ENCODE peak calls at places on chromosomes 5 and 9, in six cellular contexts. One of them, this sample, is unnamed.

GRCh38 chr9:19161257-19162025 is 34.1 kb upstream of the PLIN2 start:
- DNase-seq in nucleus accumbens: no peak
- DNase-seq in stomach: peak
- DNase-seq in stimulated activated CD4-positive, alpha-beta T cell treated with anti-CD3 and anti-CD28 coated beads, Interleukin-4, amount 100 ng/mL, for 1 hour: no peak
- DNase-seq in NCI-H2029 treated with DMSO at 0.1 percent for 48 hours: no peak
- DNase-seq in Peyer's patch: peak
- DNase-seq in this sample: no peak

GRCh38 chr9:124354364-124355031 is 60.7 kb downstream of the PSMB7 start:
- DNase-seq in NCI-H2029 treated with DMSO at 0.1 percent for 48 hours: no peak
- DNase-seq in stimulated activated CD4-positive, alpha-beta T cell treated with anti-CD3 and anti-CD28 coated beads, Interleukin-4, amount 100 ng/mL, for 1 hour: no peak
- DNase-seq in stomach: no peak
- DNase-seq in Peyer's patch: no peak
- DNase-seq in nucleus accumbens: no peak
- DNase-seq in this sample: no peak

GRCh38 chr5:135133698-135134515 is 99.9 kb upstream of the PITX1 start:
- DNase-seq in Peyer's patch: peak
- DNase-seq in NCI-H2029 treated with DMSO at 0.1 percent for 48 hours: no peak
- DNase-seq in stomach: peak
- DNase-seq in stimulated activated CD4-positive, alpha-beta T cell treated with anti-CD3 and anti-CD28 coated beads, Interleukin-4, amount 100 ng/mL, for 1 hour: no peak
- DNase-seq in nucleus accumbens: no peak
- DNase-seq in this sample: no peak

GRCh38 chr5:73996181-73996770 is 370.3 kb downstream of the ARHGEF28 start:
- DNase-seq in nucleus accumbens: no peak
- DNase-seq in NCI-H2029 treated with DMSO at 0.1 percent for 48 hours: no peak
- DNase-seq in stomach: no peak
- DNase-seq in stimulated activated CD4-positive, alpha-beta T cell treated with anti-CD3 and anti-CD28 coated beads, Interleukin-4, amount 100 ng/mL, for 1 hour: no peak
- DNase-seq in Peyer's patch: no peak
- DNase-seq in this sample: no peak

GRCh38 chr9:115008536-115008935 is 78.1 kb upstream of the TNFSF8 start:
- DNase-seq in stomach: no peak
- DNase-seq in NCI-H2029 treated with DMSO at 0.1 percent for 48 hours: no peak
- DNase-seq in stimulated activated CD4-positive, alpha-beta T cell treated with anti-CD3 and anti-CD28 coated beads, Interleukin-4, amount 100 ng/mL, for 1 hour: no peak
- DNase-seq in nucleus accumbens: no peak
- DNase-seq in Peyer's patch: no peak
- DNase-seq in this sample: no peak

GRCh38 chr9:73919712-73920111 is 577.4 kb upstream of the RORB start:
- DNase-seq in stomach: no peak
- DNase-seq in nucleus accumbens: no peak
- DNase-seq in NCI-H2029 treated with DMSO at 0.1 percent for 48 hours: no peak
- DNase-seq in stimulated activated CD4-positive, alpha-beta T cell treated with anti-CD3 and anti-CD28 coated beads, Interleukin-4, amount 100 ng/mL, for 1 hour: no peak
- DNase-seq in Peyer's patch: no peak
- DNase-seq in this sample: no peak

GRCh38 chr5:138849439-138849838 is 25.7 kb downstream of the LRRTM2 start:
- DNase-seq in Peyer's patch: no peak
- DNase-seq in stimulated activated CD4-positive, alpha-beta T cell treated with anti-CD3 and anti-CD28 coated beads, Interleukin-4, amount 100 ng/mL, for 1 hour: no peak
- DNase-seq in nucleus accumbens: no peak
- DNase-seq in stomach: no peak
- DNase-seq in NCI-H2029 treated with DMSO at 0.1 percent for 48 hours: no peak
- DNase-seq in this sample: no peak

GRCh38 chr9:77384406-77384805 is 207.1 kb downstream of the VPS13A start:
- DNase-seq in stomach: no peak
- DNase-seq in nucleus accumbens: no peak
- DNase-seq in NCI-H2029 treated with DMSO at 0.1 percent for 48 hours: no peak
- DNase-seq in stimulated activated CD4-positive, alpha-beta T cell treated with anti-CD3 and anti-CD28 coated beads, Interleukin-4, amount 100 ng/mL, for 1 hour: no peak
- DNase-seq in Peyer's patch: no peak
- DNase-seq in this sample: no peak

GRCh38 chr5:1347571-1347970 is 2.7 kb upstream of the CLPTM1L start:
- DNase-seq in stomach: no peak
- DNase-seq in nucleus accumbens: no peak
- DNase-seq in stimulated activated CD4-positive, alpha-beta T cell treated with anti-CD3 and anti-CD28 coated beads, Interleukin-4, amount 100 ng/mL, for 1 hour: no peak
- DNase-seq in NCI-H2029 treated with DMSO at 0.1 percent for 48 hours: no peak
- DNase-seq in Peyer's patch: no peak
- DNase-seq in this sample: no peak

GRCh38 chr9:106830527-106831140 is 32.3 kb upstream of the ZNF462 start:
- DNase-seq in NCI-H2029 treated with DMSO at 0.1 percent for 48 hours: peak
- DNase-seq in stimulated activated CD4-positive, alpha-beta T cell treated with anti-CD3 and anti-CD28 coated beads, Interleukin-4, amount 100 ng/mL, for 1 hour: no peak
- DNase-seq in Peyer's patch: no peak
- DNase-seq in stomach: no peak
- DNase-seq in nucleus accumbens: no peak
- DNase-seq in this sample: no peak

GRCh38 chr9:136941231-136942111 is 3.1 kb downstream of the FBXW5 start:
- DNase-seq in stimulated activated CD4-positive, alpha-beta T cell treated with anti-CD3 and anti-CD28 coated beads, Interleukin-4, amount 100 ng/mL, for 1 hour: no peak
- DNase-seq in nucleus accumbens: no peak
- DNase-seq in Peyer's patch: no peak
- DNase-seq in stomach: no peak
- DNase-seq in NCI-H2029 treated with DMSO at 0.1 percent for 48 hours: no peak
- DNase-seq in this sample: no peak

GRCh38 chr5:59648949-59649921 is 244.3 kb downstream of the PDE4D start:
- DNase-seq in stimulated activated CD4-positive, alpha-beta T cell treated with anti-CD3 and anti-CD28 coated beads, Interleukin-4, amount 100 ng/mL, for 1 hour: no peak
- DNase-seq in Peyer's patch: peak
- DNase-seq in NCI-H2029 treated with DMSO at 0.1 percent for 48 hours: no peak
- DNase-seq in nucleus accumbens: no peak
- DNase-seq in stomach: peak
- DNase-seq in this sample: no peak

GRCh38 chr5:20470997-20471396 is 483.0 kb upstream of the CDH18 start:
- DNase-seq in nucleus accumbens: no peak
- DNase-seq in Peyer's patch: no peak
- DNase-seq in stimulated activated CD4-positive, alpha-beta T cell treated with anti-CD3 and anti-CD28 coated beads, Interleukin-4, amount 100 ng/mL, for 1 hour: no peak
- DNase-seq in NCI-H2029 treated with DMSO at 0.1 percent for 48 hours: no peak
- DNase-seq in stomach: no peak
- DNase-seq in this sample: no peak

GRCh38 chr9:114117996-114118830 is 19.1 kb upstream of the KIF12 start:
- DNase-seq in NCI-H2029 treated with DMSO at 0.1 percent for 48 hours: peak
- DNase-seq in stimulated activated CD4-positive, alpha-beta T cell treated with anti-CD3 and anti-CD28 coated beads, Interleukin-4, amount 100 ng/mL, for 1 hour: no peak
- DNase-seq in Peyer's patch: no peak
- DNase-seq in stomach: peak
- DNase-seq in nucleus accumbens: no peak
- DNase-seq in this sample: no peak

GRCh38 chr9:117160254-117160653 is 254.6 kb downstream of the ASTN2 start:
- DNase-seq in stomach: no peak
- DNase-seq in stimulated activated CD4-positive, alpha-beta T cell treated with anti-CD3 and anti-CD28 coated beads, Interleukin-4, amount 100 ng/mL, for 1 hour: no peak
- DNase-seq in NCI-H2029 treated with DMSO at 0.1 percent for 48 hours: no peak
- DNase-seq in Peyer's patch: no peak
- DNase-seq in nucleus accumbens: no peak
- DNase-seq in this sample: no peak

GRCh38 chr5:67680109-67680508 is 483.5 kb upstream of the CD180 start:
- DNase-seq in stimulated activated CD4-positive, alpha-beta T cell treated with anti-CD3 and anti-CD28 coated beads, Interleukin-4, amount 100 ng/mL, for 1 hour: no peak
- DNase-seq in stomach: no peak
- DNase-seq in Peyer's patch: no peak
- DNase-seq in NCI-H2029 treated with DMSO at 0.1 percent for 48 hours: no peak
- DNase-seq in nucleus accumbens: no peak
- DNase-seq in this sample: no peak

This sample was measured in dorsolateral prefrontal cortex.